ENCODE peak calls at places on chromosomes 16 and 17, in five cellular contexts. T is K562, I is GM12878, H is HepG2, A is H1. R is an unnamed sample.

GRCh38 chr17:45764479-45764878 is 19.6 kb upstream of the CRHR1 start:
- DNase-seq in H (no peak), T (no peak), A (no peak), I (no peak), R (no peak)

GRCh38 chr17:218711-219110 is 37.3 kb upstream of the DOC2B start:
- DNase-seq in I (no peak), H (no peak), T (no peak), A (no peak), R (no peak)

GRCh38 chr16:72875291-72876036 is 172.5 kb downstream of the ZFHX3 start:
- DNase-seq in A (no peak), T (no peak), I (no peak), H (peak), R (no peak)

GRCh38 chr16:9909072-9909471 is 273.2 kb downstream of the GRIN2A start:
- DNase-seq in I (no peak), T (no peak), A (no peak), H (no peak), R (no peak)

GRCh38 chr16:67294927-67295326 is 15.6 kb downstream of the PLEKHG4 start:
- DNase-seq in A (no peak), T (no peak), H (no peak), I (no peak), R (no peak)

GRCh38 chr16:16158741-16159374 is 64.4 kb downstream of the ABCC6 start:
- DNase-seq in I (no peak), A (no peak), T (no peak), H (no peak), R (no peak)

GRCh38 chr16:75011634-75012307 is 12.9 kb downstream of the ZNRF1 start:
- DNase-seq in H (no peak), I (peak), T (peak), A (no peak), R (peak)

GRCh38 chr17:31743767-31744166 is 115.3 kb downstream of the COPRS start:
- DNase-seq in H (no peak), A (no peak), I (no peak), T (no peak), R (no peak)

GRCh38 chr17:13638855-13639458 is 37.2 kb upstream of the HS3ST3A1 start:
- DNase-seq in T (peak), I (no peak), A (no peak), H (no peak), R (no peak)

GRCh38 chr16:55949518-55949917 is 74.3 kb upstream of the CES5A start:
- DNase-seq in H (no peak), T (no peak), I (no peak), A (no peak), R (no peak)

GRCh38 chr16:74477226-74477625 is 55.9 kb upstream of the CLEC18B start:
- DNase-seq in A (no peak), T (no peak), I (no peak), H (peak), R (no peak)

GRCh38 chr17:49707246-49707607 is 537 bp downstream of the SLC35B1 start:
- DNase-seq in A (no peak), H (no peak), I (no peak), T (peak), R (no peak)

GRCh38 chr17:49574283-49574892 is 1.3 kb upstream of the NXPH3 start:
- DNase-seq in A (no peak), H (no peak), T (no peak), I (no peak), R (no peak)

GRCh38 chr17:37607637-37608368 is 1.4 kb downstream of the SYNRG start:
- DNase-seq in H (no peak), T (no peak), I (no peak), A (no peak), R (no peak)

GRCh38 chr16:47924950-47925349 is 230.8 kb downstream of the ABCC12 start:
- DNase-seq in A (no peak), I (no peak), H (no peak), T (no peak), R (no peak)

GRCh38 chr17:56977673-56978395 is at the start of gene SCPEP1:
- DNase-seq in T (peak), A (peak), I (no peak), H (peak), R (peak)

GRCh38 chr16:57445510-57445909 is 1.7 kb downstream of the CIAPIN1 start:
- DNase-seq in A (no peak), I (no peak), T (no peak), H (no peak), R (no peak)

GRCh38 chr16:57446530-57447141 is 549 bp downstream of the CIAPIN1 start:
- DNase-seq in T (peak), A (no peak), H (no peak), I (no peak), R (no peak)

GRCh38 chr16:57447142-57447962 is at the start of the genes CIAPIN1 and COQ9:
- DNase-seq in A (peak), T (peak), H (peak), I (peak), R (peak)

GRCh38 chr16:57444711-57445110 is 2.5 kb downstream of the CIAPIN1 start:
- DNase-seq in T (no peak), H (no peak), I (no peak), A (no peak), R (no peak)
- TF ChIP-seq ZNF274 in T (no peak), H (no peak), I (no peak), A (no peak), R (no peak)

GRCh38 chr16:31092330-31092729 is 2.3 kb downstream of the VKORC1 start:
- DNase-seq in T (no peak), I (no peak), A (no peak), H (no peak), R (no peak)

GRCh38 chr16:31087971-31088370 is 772 bp downstream of the PRSS53 start:
- DNase-seq in H (no peak), A (no peak), T (no peak), I (no peak), R (no peak)

GRCh38 chr16:31088459-31089183 is at the start of gene PRSS53:
- DNase-seq in A (no peak), H (no peak), I (no peak), T (no peak), R (no peak)

GRCh38 chr16:31089199-31089598 is 456 bp upstream of the PRSS53 start:
- DNase-seq in H (no peak), I (no peak), T (no peak), A (no peak), R (no peak)

GRCh38 chr16:31090540-31090939 is 1.8 kb upstream of the PRSS53 start:
- DNase-seq in I (no peak), T (no peak), A (no peak), H (no peak), R (no peak)
- TF ChIP-seq MAX in I (no peak), T (no peak), A (no peak), H (no peak), R (no peak)

GRCh38 chr17:78925662-78926555 is 722 bp upstream of the TIMP2 start:
- DNase-seq in I (no peak), H (peak), A (no peak), T (no peak), R (no peak)

GRCh38 chr17:78923660-78924453 is 1.3 kb downstream of the TIMP2 start:
- DNase-seq in I (no peak), A (no peak), H (no peak), T (peak), R (peak)

GRCh38 chr17:78925234-78925633 is at the start of gene TIMP2:
- DNase-seq in H (peak), A (peak), T (peak), I (no peak), R (no peak)

GRCh38 chr17:78922876-78923498 is 2.2 kb downstream of the TIMP2 start:
- DNase-seq in H (no peak), A (no peak), I (no peak), T (no peak), R (no peak)

GRCh38 chr17:78924481-78925151 is 571 bp downstream of the TIMP2 start:
- DNase-seq in I (no peak), T (no peak), A (no peak), H (no peak), R (no peak)
- TF ChIP-seq ZNF274 in I (no peak), T (no peak), A (no peak), H (no peak), R (no peak)

GRCh38 chr16:23031508-23032098 is 117.6 kb downstream of the USP31 start:
- DNase-seq in H (no peak), T (no peak), A (no peak), I (no peak), R (no peak)

GRCh38 chr16:23026777-23027362 is 122.4 kb downstream of the USP31 start:
- DNase-seq in T (peak), H (peak), I (no peak), A (no peak), R (no peak)

GRCh38 chr16:23025692-23026305 is 123.5 kb downstream of the USP31 start:
- DNase-seq in H (no peak), A (no peak), T (no peak), I (no peak), R (no peak)

GRCh38 chr16:23027386-23027785 is 121.9 kb downstream of the USP31 start:
- DNase-seq in A (no peak), T (no peak), I (no peak), H (no peak), R (no peak)

GRCh38 chr16:23030001-23030400 is 119.3 kb downstream of the USP31 start:
- DNase-seq in H (no peak), I (no peak), T (no peak), A (no peak), R (no peak)
- TF ChIP-seq MAX in H (no peak), I (no peak), T (no peak), A (no peak), R (no peak)

GRCh38 chr17:77381185-77381700 is 240.5 kb downstream of the SEC14L1 start:
- DNase-seq in A (no peak), I (no peak), T (no peak), H (no peak), R (no peak)

GRCh38 chr17:77382356-77382911 is 241.7 kb downstream of the SEC14L1 start:
- DNase-seq in H (peak), A (no peak), I (no peak), T (no peak), R (no peak)

GRCh38 chr17:77381731-77382130 is 241.0 kb downstream of the SEC14L1 start:
- DNase-seq in H (no peak), I (no peak), A (no peak), T (no peak), R (no peak)

GRCh38 chr17:77383613-77384608 is 243.1 kb downstream of the SEC14L1 start:
- DNase-seq in T (no peak), H (no peak), A (no peak), I (no peak), R (no peak)

GRCh38 chr17:77382966-77383612 is 242.3 kb downstream of the SEC14L1 start:
- DNase-seq in A (no peak), H (no peak), T (no peak), I (no peak), R (no peak)
- TF ChIP-seq ZNF274 in A (no peak), H (no peak), T (no peak), I (no peak), R (no peak)